ENCODE peak calls at places on chromosomes 11 and 22, in seven cellular contexts. O is Calu3; M is NCI-H1417; G is activated CD8-positive, alpha-beta memory T cell treated with anti-CD3 and anti-CD28 coated beads for 48 hours; W is HT1080; D is head of caudate nucleus; J is keratinocyte. Z is an unnamed sample.

GRCh38 chr22:31103899-31104694 is 3.3 kb downstream of the SELENOM start:
- DNase-seq in M (no peak), W (no peak), D (no peak), O (no peak), J (no peak), G (no peak), Z (no peak)

GRCh38 chr11:77202941-77203900 is 75.2 kb downstream of the MYO7A start:
- DNase-seq in M (no peak), D (peak), G (no peak), O (no peak), W (no peak), J (no peak), Z (no peak)

GRCh38 chr11:76888989-76889388 is 28.3 kb downstream of the ACER3 start:
- DNase-seq in O (no peak), M (no peak), W (no peak), G (no peak), D (no peak), J (no peak), Z (no peak)

GRCh38 chr11:105045897-105046296 is 762 bp upstream of the CARD16 start:
- DNase-seq in O (no peak), G (no peak), M (no peak), J (no peak), D (no peak), W (no peak), Z (no peak)

GRCh38 chr11:101169944-101170343 is 40.3 kb upstream of the PGR start:
- DNase-seq in J (no peak), M (peak), D (no peak), W (no peak), O (no peak), G (no peak), Z (no peak)

GRCh38 chr22:19631899-19632670 is 82.2 kb upstream of the SEPTIN5 start:
- DNase-seq in D (peak), M (no peak), O (peak), G (no peak), W (peak), J (no peak), Z (no peak)

GRCh38 chr11:123235117-123235686 is 40.2 kb upstream of the CLMP start:
- DNase-seq in W (no peak), J (no peak), O (peak), D (peak), G (no peak), M (no peak), Z (no peak)

GRCh38 chr22:23155143-23155542 is 9.9 kb downstream of the RAB36 start:
- DNase-seq in D (no peak), J (no peak), G (no peak), W (no peak), M (no peak), O (no peak), Z (no peak)

GRCh38 chr11:62605902-62606301 is 4.2 kb upstream of the MTA2 start:
- DNase-seq in D (no peak), J (no peak), O (no peak), G (no peak), W (no peak), M (no peak), Z (no peak)

GRCh38 chr22:24894998-24895397 is 51.5 kb downstream of the LHFPL7 start:
- DNase-seq in J (no peak), O (peak), W (peak), M (peak), G (no peak), D (peak), Z (peak)

GRCh38 chr22:25536578-25536977 is 27.9 kb upstream of the GRK3 start:
- DNase-seq in M (no peak), J (no peak), D (no peak), O (no peak), G (no peak), W (no peak), Z (no peak)

GRCh38 chr11:385594-386351 is 8.2 kb upstream of the PKP3 start:
- DNase-seq in M (no peak), W (no peak), G (no peak), D (no peak), J (no peak), O (no peak), Z (no peak)

GRCh38 chr11:6505577-6506240 is 8.6 kb downstream of the DNHD1 start:
- DNase-seq in W (peak), O (peak), M (peak), J (peak), D (no peak), G (no peak), Z (peak)

GRCh38 chr11:134346976-134347350 is 15.2 kb downstream of the GLB1L2 start:
- DNase-seq in M (no peak), D (no peak), O (no peak), G (no peak), W (no peak), J (no peak), Z (no peak)